ENCODE peak calls at places on chromosomes 1 and 21, in nine cellular contexts. F is body of pancreas, W is heart left ventricle, H is neural progenitor cell, S is HFF-Myc, K is dorsolateral prefrontal cortex, I is fibroblast of mammary gland, U is left lung, A is spleen. X is an unnamed sample.

GRCh38 chr21:46248827-46249226 is 20.3 kb upstream of the LSS start:
- DNase-seq in I (no peak), A (no peak), K (no peak), W (no peak), U (no peak), F (no peak), S (no peak), H (no peak), X (no peak)

GRCh38 chr1:115089443-115090340 is at the start of gene TSPAN2:
- DNase-seq in S (no peak), I (peak; percentile 64), W (peak; percentile 81), F (peak; percentile 29), A (peak; percentile 91), U (peak; percentile 93), H (peak; percentile 92), K (no peak), X (peak; percentile 36)

GRCh38 chr1:214164157-214164556 is 116.8 kb upstream of the SMYD2 start:
- DNase-seq in F (no peak), W (no peak), S (no peak), U (no peak), H (no peak), A (no peak), I (no peak), K (no peak), X (no peak)

GRCh38 chr1:53265581-53265980 is 27.3 kb upstream of the MAGOH start:
- DNase-seq in K (no peak), H (no peak), F (no peak), I (no peak), A (peak; percentile 30), S (no peak), W (no peak), U (no peak), X (no peak)

GRCh38 chr1:87478231-87478630 is 149.6 kb downstream of the LMO4 start:
- DNase-seq in K (no peak), I (peak; percentile 23), H (peak; percentile 56), U (no peak), W (peak; percentile 22), S (peak; percentile 10), A (no peak), F (no peak), X (no peak)

GRCh38 chr1:53544731-53545515 is 85.7 kb downstream of the DMRTB1 start:
- DNase-seq in A (peak; percentile 37), K (no peak), S (no peak), F (no peak), W (no peak), I (no peak), U (peak; percentile 24), H (no peak), X (peak; percentile 5)

GRCh38 chr1:247517795-247518612 is 18.2 kb downstream of the OR2C3 start:
- DNase-seq in H (no peak), F (no peak), W (no peak), K (no peak), U (peak; percentile 84), S (no peak), I (no peak), A (no peak), X (no peak)

GRCh38 chr1:21534674-21535378 is 25.6 kb downstream of the ALPL start:
- DNase-seq in F (peak; percentile 36), S (no peak), K (no peak), W (no peak), I (peak; percentile 41), U (no peak), H (peak; percentile 77), A (no peak), X (no peak)

GRCh38 chr1:24276791-24277190 is 42.4 kb upstream of the GRHL3 start:
- DNase-seq in F (no peak), U (no peak), I (no peak), H (no peak), S (no peak), W (no peak), A (no peak), K (no peak), X (no peak)

GRCh38 chr1:212621043-212621829 is 12.7 kb downstream of the ATF3 start:
- DNase-seq in S (no peak), I (no peak), A (no peak), H (peak; percentile 23), K (no peak), W (no peak), F (no peak), U (no peak), X (no peak)

GRCh38 chr1:46983416-46983815 is 40.1 kb upstream of the CYP4X1 start:
- DNase-seq in W (no peak), U (no peak), S (no peak), A (no peak), F (no peak), I (no peak), K (no peak), H (peak; percentile 37), X (no peak)

GRCh38 chr1:163436133-163436532 is 114.4 kb downstream of the NUF2 start:
- DNase-seq in H (no peak), W (no peak), A (no peak), I (no peak), K (no peak), S (no peak), U (no peak), F (no peak), X (no peak)

GRCh38 chr1:1763657-1764621 is 14.3 kb downstream of the NADK start:
- DNase-seq in U (peak; percentile 96), A (peak; percentile 94), S (no peak), W (no peak), K (peak; percentile 77), I (peak; percentile 57), F (peak; percentile 47), H (no peak), X (no peak)

GRCh38 chr1:186325239-186325638 is 49.8 kb downstream of the TPR start:
- DNase-seq in A (no peak), I (peak; percentile 57), U (no peak), K (no peak), H (peak; percentile 9), W (no peak), F (no peak), S (peak; percentile 11), X (no peak)
- TF ChIP-seq CTCF in A (no peak), I (peak; percentile 67), U (no peak), K (no peak), H (peak; percentile 42), W (no peak), F (no peak), S (peak; percentile 42), X (no peak)

GRCh38 chr1:201646623-201647022 is 107.7 kb downstream of the NAV1 start:
- DNase-seq in F (no peak), U (no peak), K (no peak), S (no peak), H (no peak), I (no peak), A (no peak), W (no peak), X (no peak)

GRCh38 chr1:201647722-201648065 is 108.8 kb downstream of the NAV1 start:
- DNase-seq in K (no peak), U (no peak), F (no peak), S (no peak), I (no peak), H (peak; percentile 54), W (no peak), A (no peak), X (no peak)

GRCh38 chr1:201647094-201647493 is 108.2 kb downstream of the NAV1 start:
- DNase-seq in U (no peak), A (no peak), F (no peak), W (no peak), I (peak; percentile 45), S (no peak), H (no peak), K (no peak), X (no peak)

GRCh38 chr1:201648911-201649775 is 110.2 kb downstream of the NAV1 start:
- DNase-seq in I (peak; percentile 59), K (no peak), W (peak; percentile 35), S (no peak), U (peak; percentile 71), A (no peak), F (peak; percentile 19), H (peak; percentile 61), X (no peak)

GRCh38 chr1:201648066-201648910 is 109.4 kb downstream of the NAV1 start:
- DNase-seq in H (peak; percentile 79), S (no peak), F (peak; percentile 42), U (peak; percentile 83), K (peak; percentile 67), A (no peak), I (peak; percentile 79), W (peak; percentile 77), X (peak; percentile 60)
- TF ChIP-seq CTCF in H (no peak), S (no peak), F (no peak), U (no peak), K (no peak), A (no peak), I (no peak), W (no peak), X (no peak)

GRCh38 chr1:227316456-227316855 is 1.8 kb downstream of the CDC42BPA start:
- DNase-seq in K (no peak), W (no peak), S (no peak), H (no peak), F (no peak), U (no peak), A (no peak), I (no peak), X (no peak)

GRCh38 chr1:227318003-227318851 is at the start of gene CDC42BPA:
- DNase-seq in F (peak; percentile 81), I (peak; percentile 80), H (peak; percentile 92), U (peak; percentile 92), S (peak; percentile 44), K (peak; percentile 85), W (peak; percentile 89), A (peak; percentile 85), X (peak; percentile 80)

GRCh38 chr1:227318852-227319607 is 738 bp upstream of the CDC42BPA start:
- DNase-seq in I (peak; percentile 22), A (no peak), F (peak; percentile 40), W (peak; percentile 44), H (peak; percentile 81), U (no peak), K (peak; percentile 75), S (no peak), X (peak; percentile 55)

GRCh38 chr1:227316941-227317540 is 1.3 kb downstream of the CDC42BPA start:
- DNase-seq in I (peak; percentile 47), K (no peak), F (no peak), A (no peak), S (no peak), H (peak; percentile 12), W (peak; percentile 22), U (no peak), X (no peak)

DNA sequence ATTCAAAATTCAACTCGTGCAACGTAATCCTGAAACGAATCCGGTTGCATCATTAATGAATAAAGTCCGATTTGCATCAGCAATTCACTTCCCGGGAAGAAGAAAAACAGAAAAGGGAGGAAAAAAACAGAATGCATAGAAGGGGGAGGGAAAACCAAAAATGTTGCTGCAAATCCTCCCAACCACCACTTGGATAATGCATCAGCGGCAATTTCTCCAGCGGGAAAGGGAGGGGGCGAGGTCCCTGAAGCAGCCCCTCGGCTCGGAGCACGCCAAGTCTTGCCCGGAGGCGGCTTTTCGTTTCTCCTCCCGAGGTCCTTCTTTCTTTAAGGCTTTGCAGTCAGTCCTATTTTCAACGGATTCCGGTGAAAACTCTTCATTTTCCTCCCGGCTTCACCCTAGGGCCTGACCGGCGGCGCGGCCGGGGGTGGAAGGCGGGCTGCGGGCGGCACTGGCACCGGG is 720 bp downstream of the CDC42BPA start:
- DNase-seq in H (peak; percentile 80), F (peak; percentile 40), S (no peak), W (peak; percentile 51), U (no peak), I (peak; percentile 68), A (no peak), K (peak; percentile 49), X (peak; percentile 74)
- TF ChIP-seq CTCF in H (peak; percentile 32), F (peak; percentile 55), S (no peak), W (no peak), U (no peak), I (peak; percentile 34), A (no peak), K (no peak), X (no peak)

GRCh38 chr21:30268608-30269197 is 14.0 kb downstream of the KRTAP24-1 start:
- DNase-seq in K (no peak), W (no peak), F (no peak), H (peak; percentile 71), U (no peak), A (no peak), I (peak; percentile 11), S (no peak), X (no peak)
- TF ChIP-seq CTCF in K (no peak), W (no peak), F (no peak), H (peak; percentile 72), U (no peak), A (no peak), I (peak; percentile 40), S (peak; percentile 24), X (no peak)